ENCODE peak calls at places on chromosomes 1 and 21, in five cellular contexts. B, I, Q, F and H are unnamed samples.

GRCh38 chr1:93810316-93810715 is 68.7 kb downstream of the DNTTIP2 start:
- DNase-seq in B (no peak), Q (peak), F (no peak), I (no peak), H (peak)

GRCh38 chr1:90317628-90318027 is 322.7 kb downstream of the ZNF326 start:
- DNase-seq in F (no peak), Q (no peak), I (no peak), B (no peak), H (no peak)

GRCh38 chr21:37435120-37435519 is 68.5 kb downstream of the DYRK1A start:
- DNase-seq in B (peak), Q (peak), F (no peak), I (peak), H (peak)

GRCh38 chr1:53295746-53296722 is 31.8 kb downstream of the LRP8 start:
- DNase-seq in I (no peak), B (no peak), F (peak), Q (no peak), H (no peak)

GRCh38 chr1:236253119-236253518 is 28.6 kb downstream of the ERO1B start:
- DNase-seq in F (no peak), B (no peak), Q (no peak), I (no peak), H (no peak)

GRCh38 chr21:26169061-26169610 is 1.4 kb downstream of the APP start:
- DNase-seq in B (no peak), F (no peak), Q (no peak), I (peak), H (no peak)

GRCh38 chr1:33660244-33660643 is 187.8 kb downstream of the ZSCAN20 start:
- DNase-seq in B (no peak), I (no peak), Q (no peak), F (no peak), H (no peak)

GRCh38 chr1:76463838-76464237 is 389.3 kb downstream of the ST6GALNAC3 start:
- DNase-seq in I (no peak), B (no peak), F (no peak), Q (no peak), H (no peak)

GRCh38 chr1:151553659-151554058 is 13.6 kb downstream of the TUFT1 start:
- DNase-seq in B (no peak), Q (no peak), I (no peak), F (no peak), H (no peak)

GRCh38 chr21:16095005-16095404 is 365.2 kb downstream of the USP25 start:
- DNase-seq in F (no peak), I (no peak), B (no peak), Q (no peak), H (no peak)

GRCh38 chr1:242425232-242425631 is 99.3 kb downstream of the PLD5 start:
- DNase-seq in F (no peak), B (no peak), I (no peak), Q (no peak), H (no peak)

GRCh38 chr1:88327391-88328267 is 356.4 kb upstream of the PKN2 start:
- DNase-seq in I (peak), Q (peak), B (peak), F (no peak), H (peak)

GRCh38 chr1:214510914-214511638 is 40.3 kb downstream of the PTPN14 start:
- DNase-seq in Q (no peak), I (no peak), F (no peak), B (no peak), H (no peak)

GRCh38 chr1:217090073-217090911 is 367.1 kb upstream of the ESRRG start:
- DNase-seq in B (no peak), Q (no peak), F (peak), I (peak), H (no peak)

GRCh38 chr1:205523891-205524793 is 19.7 kb downstream of the CDK18 start:
- DNase-seq in Q (no peak), B (no peak), F (peak), I (peak), H (no peak)

GRCh38 chr1:41580021-41580420 is 95.5 kb upstream of the EDN2 start:
- DNase-seq in Q (no peak), F (no peak), B (no peak), I (no peak), H (no peak)

GRCh38 chr1:36857761-36858160 is 176.6 kb downstream of the GRIK3 start:
- DNase-seq in I (no peak), F (no peak), B (no peak), Q (no peak), H (no peak)

GRCh38 chr1:46295306-46295705 is 8.1 kb downstream of the LRRC41 start:
- DNase-seq in F (no peak), B (no peak), I (no peak), Q (no peak), H (no peak)

GRCh38 chr1:37720231-37721130 is 28.2 kb downstream of the CDCA8 start:
- DNase-seq in F (no peak), Q (no peak), I (no peak), B (no peak), H (no peak)

GRCh38 chr1:100115524-100115923 is 17.2 kb downstream of the SASS6 start:
- DNase-seq in F (no peak), I (no peak), Q (no peak), B (no peak), H (no peak)

GRCh38 chr1:11845641-11846335 is 1.8 kb downstream of the NPPA start:
- DNase-seq in B (no peak), F (no peak), I (no peak), Q (no peak), H (no peak)

GRCh38 chr1:209405183-209405823 is 178.2 kb upstream of the CAMK1G start:
- DNase-seq in B (no peak), I (no peak), Q (peak), F (no peak), H (peak)

GRCh38 chr1:189131576-189131975 is 1346.1 kb downstream of the BRINP3 start:
- DNase-seq in B (no peak), I (no peak), Q (no peak), F (no peak), H (no peak)

GRCh38 chr1:218666263-218666662 is 321.1 kb downstream of the TGFB2 start:
- DNase-seq in F (no peak), I (no peak), B (no peak), Q (no peak), H (no peak)

GRCh38 chr1:200740291-200741212 is 1.9 kb downstream of the CAMSAP2 start:
- DNase-seq in F (no peak), Q (no peak), I (no peak), B (no peak), H (peak)

GRCh38 chr1:180691322-180691721 is 59.5 kb downstream of the XPR1 start:
- DNase-seq in I (no peak), F (no peak), B (no peak), Q (no peak), H (no peak)

GRCh38 chr21:15219866-15220265 is 155.1 kb upstream of the NRIP1 start:
- DNase-seq in F (no peak), I (no peak), Q (no peak), B (no peak), H (no peak)

GRCh38 chr1:12138196-12139183 is 28.3 kb upstream of the TNFRSF1B start:
- DNase-seq in B (no peak), F (no peak), I (no peak), Q (no peak), H (no peak)

GRCh38 chr1:86582161-86582560 is 35.3 kb downstream of the CLCA4 start:
- DNase-seq in Q (no peak), I (no peak), B (peak), F (no peak), H (no peak)

DNA sequence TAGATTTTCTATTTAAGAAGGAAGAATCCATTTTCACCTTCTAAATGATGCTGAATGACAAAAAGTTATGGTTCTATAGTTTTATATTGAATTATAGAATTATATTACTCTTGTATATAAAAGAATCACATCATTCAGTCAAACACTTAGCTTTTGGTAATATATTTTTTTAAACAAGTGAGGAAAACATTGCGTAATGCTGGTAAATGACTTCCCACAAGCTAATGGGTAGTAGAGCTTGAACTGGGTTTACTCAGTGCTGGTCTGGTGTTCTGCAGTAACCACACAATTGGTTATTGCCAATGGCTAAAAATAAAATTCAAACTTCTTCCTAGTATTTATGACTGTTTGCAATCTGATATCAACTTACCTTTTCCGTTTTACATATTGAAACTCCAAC is 10.6 kb upstream of the GIPC2 start:
- DNase-seq in I (no peak), Q (peak), F (no peak), B (peak), H (no peak)
- H3K4me3 ChIP-seq in I (no peak), Q (no peak), F (no peak), B (no peak), H (no peak)

GRCh38 chr1:25545767-25546166 is 2.4 kb downstream of the LDLRAP1 start:
- DNase-seq in Q (no peak), B (no peak), I (no peak), F (no peak), H (no peak)
- H3K4me3 ChIP-seq in Q (no peak), B (no peak), I (no peak), F (no peak), H (no peak)

DNA sequence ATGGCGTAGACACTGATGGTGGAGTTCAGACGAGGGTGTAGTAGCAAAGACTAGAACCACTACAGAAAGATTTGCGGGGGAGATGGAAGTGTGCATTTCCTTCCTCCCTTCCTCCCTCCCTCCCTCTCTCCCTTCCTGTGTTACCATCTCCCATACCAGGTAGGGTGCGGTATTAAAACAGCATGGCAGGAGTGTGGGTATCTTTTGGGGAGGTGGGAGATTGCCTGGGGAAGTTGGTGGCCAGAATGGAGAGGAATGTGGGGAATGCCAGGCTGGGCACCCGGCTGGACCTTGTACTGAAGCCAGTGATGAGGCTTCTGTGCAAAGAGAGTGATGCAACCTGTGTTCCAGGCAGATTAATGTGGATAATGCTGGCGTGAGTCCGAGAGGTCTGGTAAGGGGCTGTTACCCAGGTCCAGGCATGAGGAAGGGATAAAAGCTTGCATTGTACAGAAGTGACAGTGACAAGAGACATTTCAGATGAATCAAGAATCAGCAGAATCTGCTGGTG is 30.3 kb upstream of the PPP2R5A start:
- DNase-seq in F (no peak), Q (no peak), I (no peak), B (peak), H (no peak)
- H3K4me3 ChIP-seq in F (no peak), Q (no peak), I (no peak), B (no peak), H (no peak)

DNA sequence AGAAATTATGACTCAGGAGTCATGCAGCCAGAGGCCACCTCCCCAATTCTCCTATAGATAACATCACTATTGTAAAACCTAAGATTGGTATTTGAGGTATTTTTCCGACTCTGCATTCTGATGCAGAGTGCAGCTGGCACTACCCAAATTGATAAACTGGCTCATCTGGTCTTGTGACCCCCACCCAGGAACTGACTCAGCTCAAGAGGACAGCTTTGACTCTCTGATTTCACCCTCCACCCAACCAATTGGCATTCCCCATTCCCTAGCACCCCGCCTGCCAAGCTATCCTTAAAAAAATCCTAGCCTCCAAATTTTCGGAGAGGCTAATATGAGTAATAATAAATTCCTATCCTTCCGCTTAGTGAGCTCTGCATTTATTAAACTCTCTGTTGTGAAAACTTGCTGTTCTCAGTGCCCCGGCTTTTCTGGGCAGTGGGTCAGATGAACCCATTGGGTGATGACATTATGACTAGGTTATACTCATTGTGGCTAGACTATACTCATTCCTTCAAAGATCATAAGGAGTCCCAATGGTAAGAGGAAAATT is 39.4 kb upstream of the EPS15 start:
- DNase-seq in Q (no peak), I (no peak), B (no peak), F (no peak), H (peak)
- H3K4me3 ChIP-seq in Q (no peak), I (no peak), B (no peak), F (no peak), H (no peak)

GRCh38 chr1:98030976-98031375 is 110.1 kb upstream of the DPYD start:
- DNase-seq in I (no peak), B (no peak), F (no peak), Q (no peak), H (no peak)

GRCh38 chr1:98030483-98030882 is 109.6 kb upstream of the DPYD start:
- DNase-seq in B (no peak), Q (no peak), F (no peak), I (no peak), H (no peak)

GRCh38 chr1:98028800-98029199 is 108.0 kb upstream of the DPYD start:
- DNase-seq in Q (no peak), I (no peak), B (no peak), F (no peak), H (no peak)

GRCh38 chr1:98025858-98026257 is 105.0 kb upstream of the DPYD start:
- DNase-seq in F (no peak), I (no peak), B (no peak), Q (no peak), H (no peak)

GRCh38 chr1:98027044-98027443 is 106.2 kb upstream of the DPYD start:
- DNase-seq in B (no peak), I (no peak), F (no peak), Q (no peak), H (no peak)
- H3K4me3 ChIP-seq in B (no peak), I (no peak), F (no peak), Q (no peak), H (no peak)